ENCODE peak calls at places on chromosomes 13 and 19, in seven cellular contexts. P, C, T, S, M, R and Q are unnamed samples.

GRCh38 chr13:105972306-105972721 is 563.1 kb downstream of the EFNB2 start:
- DNase-seq in P (no peak), C (no peak), T (no peak), S (no peak), M (no peak), R (no peak), Q (no peak)

GRCh38 chr13:46665630-46666482 is 112.9 kb downstream of the LRCH1 start:
- DNase-seq in P (no peak), C (no peak), T (no peak), S (no peak), M (no peak), R (no peak), Q (peak)

GRCh38 chr19:18723871-18724377 is 40.4 kb downstream of the CRTC1 start:
- DNase-seq in P (no peak), C (no peak), T (no peak), S (no peak), M (no peak), R (no peak), Q (peak)

GRCh38 chr13:44884076-44884729 is 105.1 kb downstream of the NUFIP1 start:
- DNase-seq in P (no peak), C (no peak), T (peak), S (no peak), M (no peak), R (peak), Q (no peak)

GRCh38 chr19:55300821-55301458 is 17.1 kb downstream of the BRSK1 start:
- DNase-seq in P (no peak), C (no peak), T (no peak), S (no peak), M (no peak), R (no peak), Q (no peak)

GRCh38 chr19:37251308-37252229 is 33.6 kb downstream of the ZNF383 start:
- DNase-seq in P (peak), C (peak), T (peak), S (peak), M (peak), R (peak), Q (peak)

GRCh38 chr19:57512845-57513244 is 13.1 kb downstream of the ZNF773 start:
- DNase-seq in P (no peak), C (no peak), T (no peak), S (no peak), M (no peak), R (peak), Q (peak)

GRCh38 chr19:6678690-6679109 is 8.7 kb upstream of the TNFSF14 start:
- DNase-seq in P (peak), C (no peak), T (no peak), S (no peak), M (no peak), R (no peak), Q (peak)

GRCh38 chr13:46736568-46736967 is 60.4 kb downstream of the ESD start:
- DNase-seq in P (no peak), C (no peak), T (no peak), S (no peak), M (no peak), R (no peak), Q (no peak)

GRCh38 chr13:24128112-24128511 is 32.4 kb upstream of the SPATA13 start:
- DNase-seq in P (no peak), C (no peak), T (no peak), S (no peak), M (no peak), R (no peak), Q (no peak)

GRCh38 chr19:46489445-46490272 is 6.0 kb downstream of the PNMA8B start:
- DNase-seq in P (peak), C (peak), T (no peak), S (peak), M (no peak), R (peak), Q (no peak)
- TF ChIP-seq CTCF in P (peak), C (peak), T (peak), S (peak), M (no peak), R (peak), Q (no peak)

GRCh38 chr13:102045713-102046112 is 356.1 kb downstream of the FGF14 start:
- DNase-seq in P (no peak), C (no peak), T (no peak), S (peak), M (no peak), R (no peak), Q (no peak)
- TF ChIP-seq CTCF in P (no peak), C (no peak), T (no peak), S (no peak), M (no peak), R (no peak), Q (no peak)

GRCh38 chr13:50914301-50914700 is 4.7 kb downstream of the RNASEH2B start:
- DNase-seq in P (no peak), C (no peak), T (no peak), S (no peak), M (no peak), R (no peak), Q (no peak)

GRCh38 chr13:50915562-50915961 is 6.0 kb downstream of the RNASEH2B start:
- DNase-seq in P (no peak), C (no peak), T (no peak), S (no peak), M (no peak), R (no peak), Q (peak)

GRCh38 chr13:50912851-50913250 is 3.3 kb downstream of the RNASEH2B start:
- DNase-seq in P (no peak), C (no peak), T (no peak), S (no peak), M (no peak), R (no peak), Q (no peak)

GRCh38 chr13:50916701-50917184 is 7.2 kb downstream of the RNASEH2B start:
- DNase-seq in P (no peak), C (no peak), T (no peak), S (no peak), M (peak), R (no peak), Q (no peak)

GRCh38 chr13:50914848-50915247 is 5.3 kb downstream of the RNASEH2B start:
- DNase-seq in P (no peak), C (no peak), T (no peak), S (no peak), M (no peak), R (no peak), Q (peak)
- TF ChIP-seq CTCF in P (no peak), C (no peak), T (no peak), S (no peak), M (no peak), R (no peak), Q (no peak)

DNA sequence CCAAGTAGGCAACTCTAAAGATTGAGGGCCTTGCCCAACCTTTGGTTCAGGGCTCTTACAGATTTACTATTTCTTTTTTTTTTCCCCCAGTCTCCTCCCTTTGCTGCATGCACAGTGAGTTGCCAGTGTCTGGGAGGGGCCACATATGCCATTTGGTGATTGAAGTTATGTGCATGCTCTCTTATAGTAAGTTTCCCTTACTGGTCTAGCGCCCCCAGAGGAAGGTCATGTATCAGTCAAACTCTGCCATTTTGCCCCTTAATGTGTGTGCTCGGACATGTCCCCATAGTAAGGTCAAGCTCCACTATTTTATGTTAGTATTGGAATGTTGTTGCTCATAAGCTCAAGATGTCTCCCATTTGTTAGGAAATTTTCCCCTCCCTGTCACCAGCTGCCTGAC is 1138.0 kb upstream of the SLC10A2 start:
- DNase-seq in P (no peak), C (no peak), T (no peak), S (no peak), M (no peak), R (no peak), Q (no peak)
- TF ChIP-seq CTCF in P (no peak), C (no peak), T (no peak), S (peak), M (no peak), R (no peak), Q (no peak)

GRCh38 chr13:113930711-113931637 is 42.9 kb downstream of the C13orf46 start:
- DNase-seq in P (peak), C (peak), T (no peak), S (no peak), M (peak), R (no peak), Q (peak)

GRCh38 chr13:113927661-113928581 is 46.0 kb downstream of the C13orf46 start:
- DNase-seq in P (peak), C (no peak), T (peak), S (no peak), M (no peak), R (peak), Q (no peak)

GRCh38 chr13:113928701-113929627 is 44.9 kb downstream of the C13orf46 start:
- DNase-seq in P (peak), C (no peak), T (peak), S (no peak), M (no peak), R (peak), Q (no peak)

GRCh38 chr13:113932060-113932459 is 41.8 kb downstream of the C13orf46 start:
- DNase-seq in P (peak), C (no peak), T (no peak), S (no peak), M (no peak), R (no peak), Q (no peak)

DNA sequence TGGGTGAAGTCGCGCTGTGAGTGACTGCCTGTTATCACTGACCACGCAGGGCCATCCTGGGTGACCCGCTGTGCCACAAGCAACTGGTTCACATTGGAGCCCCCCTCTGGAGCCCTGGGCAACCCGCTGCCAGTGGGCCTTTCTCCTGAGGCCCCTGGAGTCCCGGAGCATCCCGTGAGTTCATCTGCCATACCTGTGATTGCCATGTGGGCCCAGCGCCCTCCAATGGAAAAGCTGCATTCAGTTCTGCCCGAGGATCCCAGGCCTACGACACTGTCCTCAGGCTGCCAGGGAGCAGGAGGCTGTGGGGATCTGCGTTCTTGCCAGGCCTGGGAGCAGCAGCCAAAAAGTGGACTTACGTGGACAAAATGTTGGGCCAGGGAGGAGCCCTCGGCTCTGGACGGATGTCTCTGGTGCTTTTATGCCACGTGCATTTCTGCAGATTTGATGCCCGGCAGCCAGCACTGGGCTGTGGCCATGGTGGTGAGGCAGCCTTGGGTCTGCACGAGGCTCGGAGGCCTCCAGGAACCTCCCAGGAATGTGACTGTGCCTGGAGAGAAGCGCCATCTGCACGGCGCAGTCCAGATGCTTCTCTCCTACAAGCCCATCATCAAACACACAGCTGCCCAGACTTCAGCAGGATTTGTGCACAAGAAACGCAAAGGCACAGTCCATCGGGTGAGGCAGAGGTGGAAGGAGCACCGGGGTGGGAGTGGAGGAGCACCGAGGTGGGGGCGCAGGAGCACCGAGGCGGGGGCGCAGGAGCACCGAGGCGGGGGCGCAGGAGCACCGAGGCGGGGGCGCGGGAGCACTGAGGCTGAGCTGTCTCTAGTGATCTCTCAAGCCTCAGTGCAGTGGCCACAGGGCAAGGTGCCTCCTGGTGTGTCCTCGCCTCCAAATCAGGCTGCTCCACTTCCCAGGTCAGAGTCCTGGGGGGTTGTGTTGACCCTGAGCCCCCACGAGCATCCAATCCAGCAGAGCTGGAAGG is 44.0 kb downstream of the C13orf46 start:
- DNase-seq in P (peak), C (no peak), T (no peak), S (no peak), M (no peak), R (no peak), Q (no peak)
- TF ChIP-seq CTCF in P (no peak), C (no peak), T (no peak), S (no peak), M (no peak), R (no peak), Q (no peak)

DNA sequence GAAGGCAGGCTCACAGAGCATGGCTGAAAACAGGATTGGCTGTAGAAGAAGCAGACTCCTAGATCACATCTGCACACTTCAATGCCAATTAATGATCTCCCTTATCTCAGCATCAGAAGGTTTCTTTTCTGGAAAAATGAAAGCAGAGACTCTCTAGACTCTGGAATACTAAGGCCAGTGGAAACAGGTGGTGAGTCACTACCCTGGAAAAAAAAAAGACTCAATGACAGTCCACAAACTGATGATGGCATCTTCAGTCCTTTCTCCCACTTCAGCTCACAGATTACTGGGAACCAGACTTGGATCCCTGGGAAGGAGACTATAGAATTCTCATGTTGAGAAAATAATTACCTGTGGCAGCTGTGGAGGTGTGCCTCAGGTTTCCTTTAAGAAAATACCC is 47.5 kb upstream of the MBNL2 start:
- DNase-seq in P (no peak), C (no peak), T (no peak), S (no peak), M (no peak), R (no peak), Q (no peak)
- TF ChIP-seq CTCF in P (no peak), C (no peak), T (no peak), S (no peak), M (no peak), R (no peak), Q (no peak)

DNA sequence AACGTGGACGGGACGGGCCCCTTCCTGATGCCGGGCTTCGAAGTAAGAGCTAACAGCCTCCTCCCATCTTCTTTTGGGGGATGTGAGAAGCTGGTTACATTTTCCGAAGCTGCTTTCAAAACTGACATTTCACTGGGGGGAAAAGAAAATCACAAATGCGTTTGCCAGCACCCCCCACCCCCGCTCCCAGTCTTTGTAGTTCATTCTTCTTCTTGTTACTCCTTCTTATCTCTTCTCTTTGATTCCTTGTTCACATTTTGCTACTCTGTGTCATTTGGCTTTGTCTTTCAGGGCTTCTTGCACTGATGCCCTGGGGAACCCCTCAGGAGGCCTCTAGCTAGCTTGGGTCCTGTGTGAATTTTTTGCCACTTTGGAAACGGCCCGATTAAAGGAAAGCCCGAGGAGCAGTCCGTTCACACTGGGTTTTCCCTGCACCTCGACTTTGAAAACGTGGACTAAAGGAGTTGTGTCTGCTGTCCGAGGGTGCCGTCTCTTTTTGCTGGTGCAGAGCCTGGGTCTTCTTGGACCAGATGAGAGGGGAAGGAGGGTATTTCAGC is 1.3 kb downstream of the CARM1 start:
- DNase-seq in P (no peak), C (no peak), T (no peak), S (no peak), M (no peak), R (peak), Q (peak)
- TF ChIP-seq CTCF in P (no peak), C (no peak), T (no peak), S (no peak), M (no peak), R (no peak), Q (no peak)

DNA sequence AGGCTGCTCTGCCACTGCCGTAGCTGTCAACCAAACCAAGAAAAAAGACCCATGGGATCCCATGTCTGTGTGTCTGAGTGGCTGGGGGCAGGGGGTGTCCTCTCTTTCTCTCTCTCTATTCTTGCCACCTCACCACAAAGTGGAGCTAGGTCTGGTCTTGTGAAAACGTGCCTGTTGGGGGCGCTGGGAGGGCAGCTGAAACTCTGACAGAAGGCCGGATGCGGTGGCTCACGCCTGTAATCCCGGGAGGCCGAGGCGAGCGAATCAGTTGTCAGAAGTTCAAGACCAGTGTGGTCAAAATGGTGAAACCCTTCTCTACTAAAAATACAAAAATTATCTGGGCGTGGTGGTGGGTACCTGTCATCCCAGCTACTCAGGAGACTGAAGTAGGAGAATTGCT is 29.2 kb downstream of the ZNF146 start:
- DNase-seq in P (no peak), C (peak), T (no peak), S (no peak), M (no peak), R (no peak), Q (no peak)
- TF ChIP-seq CTCF in P (no peak), C (no peak), T (no peak), S (no peak), M (no peak), R (no peak), Q (no peak)

DNA sequence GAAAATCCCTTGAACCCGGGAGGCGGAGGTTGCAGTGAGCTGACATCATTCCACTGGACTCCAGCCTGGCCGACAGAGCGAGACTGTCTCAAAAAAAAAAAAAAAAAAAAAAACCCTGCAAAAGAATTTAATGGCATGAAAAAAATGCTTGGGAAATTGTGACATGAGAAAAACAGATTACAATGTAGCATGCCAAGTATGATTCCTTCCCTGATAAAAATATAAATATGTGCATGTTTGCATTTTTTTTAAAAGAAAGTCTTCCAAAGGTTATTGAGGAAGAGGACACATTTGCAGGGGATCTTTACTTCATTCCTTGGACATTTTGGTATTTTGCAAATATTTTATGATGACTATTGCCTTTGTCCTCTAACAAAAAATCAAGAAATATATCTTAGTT is 14.5 kb upstream of the ZBTB32 start:
- DNase-seq in P (no peak), C (no peak), T (no peak), S (no peak), M (no peak), R (peak), Q (no peak)
- TF ChIP-seq CTCF in P (no peak), C (no peak), T (no peak), S (no peak), M (no peak), R (no peak), Q (no peak)

DNA sequence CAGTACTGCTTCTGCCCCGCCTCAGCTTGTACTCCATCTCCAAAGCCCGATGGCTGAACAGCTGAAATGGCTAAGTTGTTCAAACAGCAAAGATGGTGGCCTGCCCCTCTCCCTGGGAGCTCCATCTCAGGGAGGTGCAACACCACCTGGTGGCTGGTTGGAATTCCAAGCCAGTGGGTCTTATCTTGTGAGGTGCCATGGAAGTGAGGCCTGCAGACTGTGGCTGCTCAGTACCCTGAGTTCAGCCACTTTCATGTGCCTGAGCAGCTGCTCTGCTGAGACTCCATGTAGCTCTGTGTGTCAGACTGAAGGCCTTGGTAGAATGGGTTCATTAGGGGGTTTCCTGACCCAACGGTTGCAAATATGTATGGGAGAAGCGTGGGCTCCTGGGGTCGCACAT is 67.3 kb upstream of the SPRY2 start:
- DNase-seq in P (no peak), C (no peak), T (no peak), S (peak), M (no peak), R (no peak), Q (peak)
- TF ChIP-seq CTCF in P (no peak), C (no peak), T (no peak), S (peak), M (no peak), R (no peak), Q (no peak)